ENCODE peak calls at places on chromosomes 3 and 15, in ten cellular contexts. One of them, this sample, is unnamed. For H3K27me3, the result is how much of the 10 kb centered on the place peaks cover.

GRCh38 chr15:66803182-66803729 is 101.2 kb downstream of the SMAD6 start:
- DNase-seq in tibial nerve: peak
- DNase-seq in CD8-positive, alpha-beta T cell: no peak
- DNase-seq in trophoblast cell: peak
- DNase-seq in heart left ventricle: peak
- DNase-seq in K562: peak
- DNase-seq in endodermal cell: peak
- DNase-seq in ovary: peak
- DNase-seq in psoas muscle: peak
- DNase-seq in PC-9: peak
- DNase-seq in this sample: peak

GRCh38 chr3:152121292-152121654 is 147.5 kb upstream of the MBNL1 start:
- DNase-seq in trophoblast cell: peak
- DNase-seq in PC-9: no peak
- DNase-seq in K562: no peak
- DNase-seq in tibial nerve: no peak
- DNase-seq in endodermal cell: no peak
- DNase-seq in heart left ventricle: no peak
- DNase-seq in ovary: no peak
- DNase-seq in psoas muscle: no peak
- DNase-seq in CD8-positive, alpha-beta T cell: no peak
- DNase-seq in this sample: no peak

GRCh38 chr3:32176989-32177701 is 61.3 kb upstream of the CMTM8 start:
- DNase-seq in CD8-positive, alpha-beta T cell: peak
- DNase-seq in tibial nerve: peak
- DNase-seq in endodermal cell: peak
- DNase-seq in K562: peak
- DNase-seq in trophoblast cell: peak
- DNase-seq in ovary: no peak
- DNase-seq in heart left ventricle: no peak
- DNase-seq in PC-9: peak
- DNase-seq in psoas muscle: no peak
- DNase-seq in this sample: no peak

GRCh38 chr15:98952381-98952803 is 55.2 kb downstream of the PGPEP1L start:
- DNase-seq in CD8-positive, alpha-beta T cell: no peak
- DNase-seq in heart left ventricle: no peak
- DNase-seq in ovary: no peak
- DNase-seq in endodermal cell: peak
- DNase-seq in tibial nerve: no peak
- DNase-seq in PC-9: no peak
- DNase-seq in psoas muscle: no peak
- DNase-seq in K562: no peak
- DNase-seq in trophoblast cell: no peak
- DNase-seq in this sample: no peak

GRCh38 chr3:172475703-172476102 is 27.4 kb upstream of the GHSR start:
- DNase-seq in PC-9: no peak
- DNase-seq in K562: no peak
- DNase-seq in trophoblast cell: no peak
- DNase-seq in psoas muscle: no peak
- DNase-seq in tibial nerve: no peak
- DNase-seq in CD8-positive, alpha-beta T cell: no peak
- DNase-seq in ovary: no peak
- DNase-seq in endodermal cell: no peak
- DNase-seq in heart left ventricle: no peak
- DNase-seq in this sample: no peak

GRCh38 chr3:183536238-183536880 is 19.1 kb downstream of the KLHL6 start:
- DNase-seq in endodermal cell: peak
- DNase-seq in CD8-positive, alpha-beta T cell: no peak
- DNase-seq in ovary: no peak
- DNase-seq in K562: peak
- DNase-seq in psoas muscle: no peak
- DNase-seq in PC-9: no peak
- DNase-seq in trophoblast cell: peak
- DNase-seq in tibial nerve: no peak
- DNase-seq in heart left ventricle: no peak
- DNase-seq in this sample: no peak

GRCh38 chr3:127560051-127560787 is 30.3 kb downstream of the TPRA1 start:
- DNase-seq in PC-9: no peak
- DNase-seq in heart left ventricle: no peak
- DNase-seq in trophoblast cell: no peak
- DNase-seq in ovary: no peak
- DNase-seq in CD8-positive, alpha-beta T cell: no peak
- DNase-seq in psoas muscle: no peak
- DNase-seq in endodermal cell: no peak
- DNase-seq in K562: no peak
- DNase-seq in tibial nerve: no peak
- DNase-seq in this sample: no peak

GRCh38 chr15:83305696-83306291 is 21.3 kb upstream of the BNC1 start:
- DNase-seq in endodermal cell: peak
- DNase-seq in CD8-positive, alpha-beta T cell: no peak
- DNase-seq in tibial nerve: no peak
- DNase-seq in trophoblast cell: peak
- DNase-seq in heart left ventricle: no peak
- DNase-seq in psoas muscle: no peak
- DNase-seq in ovary: no peak
- DNase-seq in K562: no peak
- DNase-seq in PC-9: peak
- DNase-seq in this sample: peak

GRCh38 chr3:184647405-184647936 is 64.4 kb downstream of the MAGEF1 start:
- DNase-seq in CD8-positive, alpha-beta T cell: no peak
- DNase-seq in ovary: no peak
- DNase-seq in tibial nerve: no peak
- DNase-seq in heart left ventricle: no peak
- DNase-seq in endodermal cell: no peak
- DNase-seq in psoas muscle: peak
- DNase-seq in K562: no peak
- DNase-seq in PC-9: no peak
- DNase-seq in trophoblast cell: no peak
- DNase-seq in this sample: no peak

GRCh38 chr3:4726549-4726948 is 233.4 kb downstream of the ITPR1 start:
- DNase-seq in heart left ventricle: no peak
- DNase-seq in PC-9: no peak
- DNase-seq in tibial nerve: no peak
- DNase-seq in CD8-positive, alpha-beta T cell: no peak
- DNase-seq in ovary: no peak
- DNase-seq in K562: no peak
- DNase-seq in endodermal cell: no peak
- DNase-seq in psoas muscle: no peak
- DNase-seq in trophoblast cell: no peak
- DNase-seq in this sample: no peak

GRCh38 chr3:136070953-136071949 is 105.7 kb downstream of the PPP2R3A start:
- DNase-seq in K562: no peak
- DNase-seq in tibial nerve: no peak
- DNase-seq in endodermal cell: peak
- DNase-seq in ovary: no peak
- DNase-seq in heart left ventricle: peak
- DNase-seq in trophoblast cell: peak
- DNase-seq in psoas muscle: peak
- DNase-seq in CD8-positive, alpha-beta T cell: no peak
- DNase-seq in PC-9: peak
- DNase-seq in this sample: peak

GRCh38 chr3:146326875-146327543 is 76.1 kb upstream of the PLSCR4 start:
- DNase-seq in trophoblast cell: peak
- DNase-seq in psoas muscle: no peak
- DNase-seq in heart left ventricle: no peak
- DNase-seq in K562: no peak
- DNase-seq in tibial nerve: peak
- DNase-seq in ovary: peak
- DNase-seq in endodermal cell: no peak
- DNase-seq in PC-9: no peak
- DNase-seq in CD8-positive, alpha-beta T cell: no peak
- DNase-seq in this sample: no peak

GRCh38 chr15:67422296-67422695 is 98.6 kb upstream of the C15orf61 start:
- DNase-seq in CD8-positive, alpha-beta T cell: no peak
- DNase-seq in endodermal cell: no peak
- DNase-seq in psoas muscle: no peak
- DNase-seq in heart left ventricle: no peak
- DNase-seq in tibial nerve: no peak
- DNase-seq in K562: no peak
- DNase-seq in ovary: no peak
- DNase-seq in trophoblast cell: no peak
- DNase-seq in PC-9: no peak
- DNase-seq in this sample: no peak

GRCh38 chr3:179068779-179069530 is 2.7 kb downstream of the ZMAT3 start:
- DNase-seq in tibial nerve: no peak
- DNase-seq in endodermal cell: peak
- DNase-seq in PC-9: peak
- DNase-seq in psoas muscle: no peak
- DNase-seq in CD8-positive, alpha-beta T cell: peak
- DNase-seq in trophoblast cell: no peak
- DNase-seq in heart left ventricle: no peak
- DNase-seq in ovary: no peak
- DNase-seq in K562: peak
- DNase-seq in this sample: no peak

GRCh38 chr15:58526647-58527192 is 94.9 kb downstream of the LIPC start:
- DNase-seq in tibial nerve: no peak
- DNase-seq in ovary: no peak
- DNase-seq in heart left ventricle: no peak
- DNase-seq in trophoblast cell: no peak
- DNase-seq in CD8-positive, alpha-beta T cell: no peak
- DNase-seq in PC-9: no peak
- DNase-seq in K562: no peak
- DNase-seq in psoas muscle: no peak
- DNase-seq in endodermal cell: no peak
- DNase-seq in this sample: no peak

DNA sequence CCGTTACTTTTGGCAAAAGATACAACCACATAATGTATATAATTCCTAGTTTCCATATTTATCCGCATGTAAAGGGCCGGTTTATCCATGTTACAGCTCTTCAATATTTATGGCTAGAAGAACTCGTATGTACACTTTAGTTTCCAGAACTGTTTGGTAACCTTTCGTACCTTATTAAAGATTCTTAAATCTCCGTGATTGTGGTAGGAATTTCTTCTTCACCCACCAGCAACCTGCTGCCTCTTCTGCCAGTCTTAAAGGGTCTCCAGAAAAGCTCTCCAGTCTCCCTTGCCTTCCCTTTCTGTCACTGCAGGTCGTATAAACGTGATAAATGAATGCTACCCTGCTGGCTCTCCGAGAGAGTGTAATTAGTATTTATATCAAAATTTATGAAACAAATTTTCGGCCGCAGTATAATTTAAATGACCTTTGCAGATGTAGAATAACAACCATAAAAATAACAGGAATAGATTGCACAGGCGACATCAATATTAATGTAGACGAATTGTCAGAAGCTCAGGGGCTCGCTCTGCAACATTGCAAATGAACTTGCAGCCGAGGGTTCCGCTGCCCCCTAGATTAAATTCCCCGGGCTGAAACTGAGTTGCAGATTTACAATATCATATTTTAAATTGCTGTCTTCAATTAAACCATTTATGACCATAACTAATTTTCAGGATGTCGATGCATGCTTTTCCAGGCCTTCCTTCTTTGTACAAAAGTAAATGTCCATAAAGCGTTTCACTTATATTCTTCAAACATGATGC is 5.4 kb downstream of the ZIC1 start:
- DNase-seq in PC-9: no peak
- DNase-seq in tibial nerve: no peak
- DNase-seq in psoas muscle: no peak
- DNase-seq in endodermal cell: no peak
- DNase-seq in trophoblast cell: no peak
- DNase-seq in K562: no peak
- DNase-seq in heart left ventricle: no peak
- DNase-seq in ovary: no peak
- DNase-seq in CD8-positive, alpha-beta T cell: no peak
- DNase-seq in this sample: no peak
- H3K27me3 ChIP-seq in PC-9: under half
- H3K27me3 ChIP-seq in tibial nerve: half or more
- H3K27me3 ChIP-seq in psoas muscle: under half
- H3K27me3 ChIP-seq in endodermal cell: half or more
- H3K27me3 ChIP-seq in trophoblast cell: half or more
- H3K27me3 ChIP-seq in K562: under half
- H3K27me3 ChIP-seq in heart left ventricle: half or more
- H3K27me3 ChIP-seq in ovary: under half
- H3K27me3 ChIP-seq in CD8-positive, alpha-beta T cell: under half
- H3K27me3 ChIP-seq in this sample: half or more

GRCh38 chr15:63908986-63909385 is 75.2 kb upstream of the HERC1 start:
- DNase-seq in K562: no peak
- DNase-seq in tibial nerve: no peak
- DNase-seq in ovary: no peak
- DNase-seq in psoas muscle: no peak
- DNase-seq in heart left ventricle: no peak
- DNase-seq in trophoblast cell: no peak
- DNase-seq in PC-9: no peak
- DNase-seq in CD8-positive, alpha-beta T cell: no peak
- DNase-seq in endodermal cell: no peak
- DNase-seq in this sample: peak
- H3K27me3 ChIP-seq in K562: under half
- H3K27me3 ChIP-seq in tibial nerve: under half
- H3K27me3 ChIP-seq in ovary: under half
- H3K27me3 ChIP-seq in psoas muscle: under half
- H3K27me3 ChIP-seq in heart left ventricle: under half
- H3K27me3 ChIP-seq in trophoblast cell: under half
- H3K27me3 ChIP-seq in PC-9: under half
- H3K27me3 ChIP-seq in CD8-positive, alpha-beta T cell: under half
- H3K27me3 ChIP-seq in endodermal cell: under half
- H3K27me3 ChIP-seq in this sample: under half

DNA sequence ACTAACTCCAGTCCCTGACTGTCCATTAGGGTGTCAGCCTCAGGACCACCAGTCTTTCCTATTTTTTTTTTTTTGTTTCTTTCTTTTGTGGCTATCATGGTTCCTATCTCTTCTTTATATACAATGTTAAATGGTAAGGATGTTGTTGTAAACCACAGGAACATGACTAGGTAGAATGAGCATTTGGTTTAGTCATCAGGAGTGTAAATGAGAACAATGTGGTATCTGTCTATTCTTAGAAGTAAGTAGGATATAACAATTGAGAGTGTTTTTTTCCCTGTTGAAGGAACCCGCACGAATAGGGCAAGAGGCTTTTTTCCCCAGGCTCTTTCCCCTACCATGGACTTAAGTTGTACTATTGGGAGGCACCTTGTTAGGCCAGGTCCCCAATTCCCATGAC is 880.3 kb upstream of the GBE1 start:
- DNase-seq in trophoblast cell: peak
- DNase-seq in tibial nerve: no peak
- DNase-seq in PC-9: no peak
- DNase-seq in ovary: no peak
- DNase-seq in CD8-positive, alpha-beta T cell: no peak
- DNase-seq in endodermal cell: no peak
- DNase-seq in K562: no peak
- DNase-seq in psoas muscle: no peak
- DNase-seq in heart left ventricle: no peak
- DNase-seq in this sample: no peak
- H3K27me3 ChIP-seq in trophoblast cell: under half
- H3K27me3 ChIP-seq in tibial nerve: under half
- H3K27me3 ChIP-seq in PC-9: under half
- H3K27me3 ChIP-seq in ovary: under half
- H3K27me3 ChIP-seq in CD8-positive, alpha-beta T cell: under half
- H3K27me3 ChIP-seq in endodermal cell: under half
- H3K27me3 ChIP-seq in K562: under half
- H3K27me3 ChIP-seq in psoas muscle: under half
- H3K27me3 ChIP-seq in heart left ventricle: under half
- H3K27me3 ChIP-seq in this sample: under half

GRCh38 chr3:1380926-1381646 is 288.3 kb downstream of the CNTN6 start:
- DNase-seq in tibial nerve: peak
- DNase-seq in heart left ventricle: no peak
- DNase-seq in trophoblast cell: no peak
- DNase-seq in CD8-positive, alpha-beta T cell: no peak
- DNase-seq in PC-9: no peak
- DNase-seq in ovary: no peak
- DNase-seq in K562: no peak
- DNase-seq in psoas muscle: no peak
- DNase-seq in endodermal cell: no peak
- DNase-seq in this sample: no peak

GRCh38 chr3:1381647-1382036 is 288.8 kb downstream of the CNTN6 start:
- DNase-seq in trophoblast cell: no peak
- DNase-seq in CD8-positive, alpha-beta T cell: no peak
- DNase-seq in ovary: no peak
- DNase-seq in psoas muscle: no peak
- DNase-seq in tibial nerve: no peak
- DNase-seq in endodermal cell: no peak
- DNase-seq in K562: no peak
- DNase-seq in heart left ventricle: no peak
- DNase-seq in PC-9: no peak
- DNase-seq in this sample: no peak
- H3K27me3 ChIP-seq in trophoblast cell: under half
- H3K27me3 ChIP-seq in CD8-positive, alpha-beta T cell: under half
- H3K27me3 ChIP-seq in ovary: under half
- H3K27me3 ChIP-seq in psoas muscle: under half
- H3K27me3 ChIP-seq in tibial nerve: under half
- H3K27me3 ChIP-seq in endodermal cell: under half
- H3K27me3 ChIP-seq in K562: under half
- H3K27me3 ChIP-seq in heart left ventricle: under half
- H3K27me3 ChIP-seq in PC-9: under half
- H3K27me3 ChIP-seq in this sample: under half